ENCODE peak calls at places on chromosome 19, in eight cellular contexts. B is HuH-7; F is activated effector memory CD4-positive, alpha-beta T cell treated with anti-CD3 and anti-CD28 coated beads, Interleukin-2, amount 50 U/mL, for 16 hours; R is NCI-H226; E is uterus; Y is HFF-Myc; Z is NAMALWA; Q is stimulated activated effector memory CD8-positive, alpha-beta T cell treated with anti-CD3 and anti-CD28 coated beads, Interleukin-12 subunit alpha, Interleukin-12 subunit beta, amount 100 ng/mL, for 72 hours. N is an unnamed sample.

GRCh38 chr19:46492841-46493235 is 2.8 kb downstream of the PNMA8B start:
- DNase-seq in Z (no peak), E (no peak), B (no peak), Q (no peak), F (no peak), Y (no peak), R (no peak), N (no peak)

GRCh38 chr19:40466219-40467006 is at the start of gene SPTBN4:
- DNase-seq in F (peak; percentile 91), Q (no peak), Z (no peak), Y (no peak), E (peak; percentile 40), R (no peak), B (no peak), N (peak; percentile 80)

GRCh38 chr19:31066385-31066784 is 282.9 kb downstream of the TSHZ3 start:
- DNase-seq in E (no peak), F (no peak), Z (no peak), B (no peak), Q (no peak), Y (peak; percentile 0), R (no peak), N (no peak)

GRCh38 chr19:7970716-7971448 is 27.4 kb upstream of the TIMM44 start:
- DNase-seq in R (no peak), Y (no peak), Z (peak; percentile 53), Q (no peak), E (no peak), B (peak; percentile 80), F (no peak), N (no peak)

GRCh38 chr19:632228-633067 is 889 bp downstream of the POLRMT start:
- DNase-seq in F (peak; percentile 81), B (peak; percentile 71), R (peak; percentile 62), Y (no peak), Z (peak; percentile 71), E (no peak), Q (peak; percentile 80), N (no peak)

GRCh38 chr19:38031423-38031770 is 124.4 kb downstream of the SIPA1L3 start:
- DNase-seq in Q (no peak), B (no peak), Y (no peak), E (no peak), R (no peak), F (no peak), Z (no peak), N (no peak)

GRCh38 chr19:7832009-7832408 is 2.0 kb downstream of the EVI5L start:
- DNase-seq in Q (no peak), F (no peak), R (no peak), E (no peak), Y (no peak), Z (no peak), B (no peak), N (no peak)

GRCh38 chr19:12098040-12098439 is 33.5 kb downstream of the ZNF844 start:
- DNase-seq in F (no peak), Q (no peak), E (no peak), Y (no peak), B (no peak), R (no peak), Z (no peak), N (no peak)

GRCh38 chr19:4709440-4710280 is 14.0 kb downstream of the DPP9 start:
- DNase-seq in Q (peak; percentile 62), E (no peak), B (no peak), Z (no peak), F (no peak), R (no peak), Y (no peak), N (no peak)

GRCh38 chr19:49560358-49560900 is 19.9 kb downstream of the NOSIP start:
- DNase-seq in B (no peak), Y (no peak), R (no peak), Z (no peak), Q (no peak), F (peak; percentile 82), E (no peak), N (no peak)

GRCh38 chr19:41265376-41266153 is 1.4 kb downstream of the HNRNPUL1 start:
- DNase-seq in Q (peak; percentile 63), B (peak; percentile 37), F (peak; percentile 66), E (no peak), Z (peak; percentile 30), Y (no peak), R (no peak), N (no peak)

GRCh38 chr19:48511800-48512503 is at the start of gene LMTK3:
- DNase-seq in B (no peak), Y (no peak), Q (peak; percentile 86), F (peak; percentile 90), Z (peak; percentile 66), E (no peak), R (peak; percentile 30), N (no peak)

N was measured in sciatic nerve.